ENCODE peak calls at places on chromosomes 5 and 9, in seven cellular contexts. Z, R, W, D, S, U and Y are unnamed samples.

GRCh38 chr9:81150016-81150625 is 539.2 kb downstream of the TLE1 start:
- DNase-seq in U (no peak), R (no peak), Z (no peak), S (no peak), W (no peak), D (no peak), Y (no peak)

GRCh38 chr9:5633243-5633642 is 4.3 kb downstream of the RIC1 start:
- DNase-seq in S (no peak), D (no peak), R (peak), U (no peak), Z (no peak), W (no peak), Y (no peak)

GRCh38 chr9:92378825-92379535 is 25.4 kb downstream of the OGN start:
- DNase-seq in U (no peak), R (peak), W (no peak), S (no peak), Z (peak), D (no peak), Y (no peak)

GRCh38 chr5:132822650-132823480 is 7.6 kb downstream of the SHROOM1 start:
- DNase-seq in D (no peak), U (peak), W (no peak), R (peak), Z (peak), S (no peak), Y (no peak)

GRCh38 chr9:119500072-119500771 is 131.0 kb upstream of the BRINP1 start:
- DNase-seq in W (no peak), Z (no peak), R (no peak), D (no peak), U (no peak), S (no peak), Y (no peak)

GRCh38 chr5:149940941-149941644 is 3.5 kb downstream of the PDE6A start:
- DNase-seq in S (no peak), Z (no peak), D (no peak), U (no peak), W (no peak), R (no peak), Y (no peak)

GRCh38 chr5:55480781-55481180 is 54.0 kb downstream of the PLPP1 start:
- DNase-seq in D (no peak), R (peak), Z (no peak), U (no peak), W (no peak), S (no peak), Y (no peak)

GRCh38 chr5:75510836-75511434 is 494 bp downstream of the CERT1 start:
- DNase-seq in S (no peak), U (peak), Z (peak), W (peak), D (peak), R (no peak), Y (peak)

GRCh38 chr9:69122086-69122390 is 52.0 kb upstream of the TJP2 start:
- DNase-seq in D (no peak), Z (peak), U (peak), W (peak), S (no peak), R (peak), Y (no peak)

GRCh38 chr9:107213561-107214028 is 69.5 kb upstream of the RAD23B start:
- DNase-seq in R (peak), S (no peak), U (no peak), Z (no peak), D (no peak), W (no peak), Y (no peak)

GRCh38 chr9:123686131-123686848 is 243.6 kb downstream of the DENND1A start:
- DNase-seq in S (no peak), W (no peak), U (peak), Z (no peak), D (no peak), R (peak), Y (no peak)

GRCh38 chr9:122519376-122519775 is 435 bp downstream of the OR1J4 start:
- DNase-seq in S (no peak), W (no peak), R (no peak), D (no peak), Z (no peak), U (no peak), Y (no peak)

GRCh38 chr9:99576002-99576401 is 245.7 kb upstream of the NR4A3 start:
- DNase-seq in U (no peak), Z (no peak), W (no peak), D (no peak), R (no peak), S (no peak), Y (no peak)

GRCh38 chr5:34685485-34686197 is 29.5 kb downstream of the RAI14 start:
- DNase-seq in U (no peak), S (no peak), W (no peak), Z (peak), D (no peak), R (peak), Y (no peak)

GRCh38 chr9:20619492-20619860 is 2.8 kb downstream of the MLLT3 start:
- DNase-seq in W (no peak), Z (no peak), U (no peak), D (no peak), R (no peak), S (no peak), Y (no peak)

GRCh38 chr5:102865171-102865509 is 110.0 kb downstream of the PAM start:
- DNase-seq in D (no peak), Z (peak), U (peak), S (no peak), W (no peak), R (no peak), Y (no peak)

GRCh38 chr9:121673576-121673975 is 22.1 kb downstream of the DAB2IP start:
- DNase-seq in Z (no peak), D (no peak), W (no peak), R (no peak), S (no peak), U (no peak), Y (no peak)

GRCh38 chr9:2036844-2037243 is 21.7 kb downstream of the SMARCA2 start:
- DNase-seq in Z (no peak), W (no peak), U (no peak), D (no peak), R (no peak), S (no peak), Y (no peak)

GRCh38 chr5:157142317-157143126 is at the start of gene MED7:
- DNase-seq in S (peak), D (peak), Z (peak), R (peak), W (peak), U (peak), Y (peak)

DNA sequence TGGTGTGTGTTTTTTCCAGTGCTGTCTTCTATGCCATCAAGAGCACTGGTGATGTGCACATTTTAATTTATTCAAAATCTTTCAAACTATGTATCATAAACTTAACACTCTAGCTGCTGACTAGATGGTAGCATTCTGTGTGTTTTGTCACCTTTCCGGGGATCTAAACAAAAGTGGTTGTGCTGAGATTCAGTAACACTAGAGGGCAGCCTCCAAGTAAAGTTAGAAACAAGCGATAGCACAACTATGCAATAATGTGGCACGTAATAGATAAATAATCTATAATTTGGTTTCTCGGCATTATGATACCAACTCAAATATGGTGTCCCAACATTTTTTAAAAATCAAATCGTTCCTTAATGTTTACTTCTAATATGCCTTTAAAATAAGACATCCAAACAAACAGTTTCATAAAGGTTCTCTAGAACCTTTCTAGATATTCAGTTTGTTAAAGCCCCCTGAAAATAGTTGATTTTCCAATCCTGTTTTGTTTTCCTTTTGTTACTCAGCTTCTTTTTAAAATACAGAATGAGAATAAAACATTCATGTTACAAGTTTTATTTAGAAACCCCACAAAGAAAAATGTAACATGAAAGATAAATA is 16.9 kb downstream of the SEMA6A start:
- DNase-seq in U (peak), S (no peak), R (peak), Z (peak), W (no peak), D (peak), Y (no peak)
- TF ChIP-seq CTCF in U (peak), S (peak), R (peak), Z (peak), W (peak), D (peak), Y (peak)

DNA sequence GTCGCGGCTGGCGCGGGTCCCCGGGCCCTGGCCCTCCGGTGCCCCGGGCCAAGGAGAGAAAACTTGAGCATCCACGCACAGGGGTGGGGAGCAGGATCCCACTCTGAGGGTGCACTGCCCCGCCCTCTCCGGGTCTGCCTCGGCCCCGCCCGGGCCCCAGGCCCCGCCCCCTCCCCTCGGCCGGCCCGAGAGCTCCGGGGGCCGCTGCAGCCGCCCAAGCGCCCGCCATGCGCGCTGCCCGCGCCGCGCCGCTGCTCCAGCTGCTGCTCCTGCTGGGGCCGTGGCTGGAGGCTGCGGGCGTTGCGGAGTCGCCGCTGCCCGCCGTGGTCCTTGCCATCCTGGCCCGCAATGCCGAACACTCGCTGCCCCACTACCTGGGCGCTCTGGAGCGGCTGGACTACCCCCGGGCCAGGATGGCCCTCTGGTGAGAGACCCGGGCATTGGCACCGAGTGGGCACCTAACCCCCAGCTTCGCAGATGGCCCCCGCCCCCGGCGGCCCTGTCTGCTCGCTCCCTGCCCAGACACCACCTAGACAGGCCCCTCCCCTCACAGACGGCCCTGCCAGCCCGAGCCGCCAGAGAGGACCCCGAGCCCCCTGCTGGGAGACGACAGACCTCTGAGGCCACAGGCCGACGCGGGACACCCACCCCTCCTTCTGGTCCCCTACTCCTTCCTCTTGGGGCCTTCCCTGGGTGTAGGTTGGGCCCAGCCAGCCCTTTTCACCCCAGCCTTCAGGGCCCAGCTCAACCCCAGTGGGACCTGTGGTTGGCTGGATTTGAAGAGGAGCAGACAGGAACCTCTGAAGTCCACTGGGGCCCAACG is at the start of gene CERCAM:
- DNase-seq in D (peak), U (peak), R (peak), S (no peak), Z (peak), W (no peak), Y (no peak)
- TF ChIP-seq CTCF in D (no peak), U (peak), R (no peak), S (no peak), Z (peak), W (no peak), Y (no peak)

GRCh38 chr5:164048527-164048926 is 543.1 kb downstream of the MAT2B start:
- DNase-seq in W (no peak), R (peak), S (no peak), D (no peak), U (no peak), Z (no peak), Y (no peak)
- TF ChIP-seq CTCF in W (no peak), R (peak), S (no peak), D (no peak), U (peak), Z (peak), Y (peak)

DNA sequence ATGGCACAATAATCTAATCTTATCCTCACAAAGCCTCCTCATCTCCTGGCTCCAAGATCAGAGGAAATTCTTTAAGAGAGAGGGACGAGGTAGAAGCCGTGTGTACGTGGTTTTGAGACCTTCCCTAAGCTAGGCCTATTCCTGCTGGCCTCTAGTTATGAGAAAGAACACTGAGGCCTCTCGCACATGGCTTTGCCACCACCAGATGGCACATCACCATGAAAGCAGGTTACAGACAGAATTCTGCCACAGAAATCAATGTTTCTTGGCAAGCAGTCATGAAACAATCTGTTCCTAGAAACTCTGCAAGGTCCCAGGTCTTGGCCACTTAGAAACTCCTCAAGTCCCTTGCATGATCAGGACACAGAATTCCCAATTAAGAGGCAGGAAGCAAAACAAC is 268.2 kb upstream of the TAS2R1 start:
- DNase-seq in W (no peak), S (no peak), U (peak), Z (peak), R (peak), D (peak), Y (no peak)
- TF ChIP-seq CTCF in W (no peak), S (peak), U (peak), Z (peak), R (peak), D (peak), Y (peak)